ENCODE peak calls at places on chromosomes 11 and 22, in five cellular contexts. C, Y, A, J and U are unnamed samples.

GRCh38 chr11:19868281-19868821 is 155.7 kb downstream of the NAV2 start:
- DNase-seq in C (peak), Y (peak), A (no peak), J (peak), U (no peak)

GRCh38 chr11:35622070-35622469 is 3.8 kb downstream of the FJX1 start:
- DNase-seq in C (peak), Y (peak), A (no peak), J (peak), U (peak)

GRCh38 chr11:27718853-27719574 is 18.8 kb upstream of the BDNF start:
- DNase-seq in C (no peak), Y (peak), A (peak), J (peak), U (peak)

GRCh38 chr22:20567993-20568417 is 60.6 kb downstream of the MED15 start:
- DNase-seq in C (peak), Y (peak), A (no peak), J (peak), U (peak)

GRCh38 chr22:22037229-22037628 is 54.6 kb upstream of the TOP3B start:
- DNase-seq in C (no peak), Y (no peak), A (no peak), J (no peak), U (no peak)

GRCh38 chr11:68383976-68384501 is 71.6 kb downstream of the LRP5 start:
- DNase-seq in C (no peak), Y (peak), A (peak), J (peak), U (peak)

GRCh38 chr22:30871391-30872281 is 96.9 kb downstream of the MORC2 start:
- DNase-seq in C (no peak), Y (no peak), A (peak), J (no peak), U (no peak)

GRCh38 chr11:101870510-101870909 is 44.3 kb upstream of the CEP126 start:
- DNase-seq in C (peak), Y (peak), A (no peak), J (no peak), U (peak)

GRCh38 chr11:59753650-59754493 is 1.3 kb upstream of the STX3 start:
- DNase-seq in C (peak), Y (peak), A (peak), J (peak), U (peak)

GRCh38 chr11:104625246-104625645 is 273.0 kb downstream of the CASP12 start:
- DNase-seq in C (no peak), Y (peak), A (no peak), J (no peak), U (no peak)

GRCh38 chr22:35629406-35630234 is 12.5 kb upstream of the MB start:
- DNase-seq in C (peak), Y (peak), A (peak), J (peak), U (peak)

GRCh38 chr22:42780070-42780540 is 59.4 kb upstream of the A4GALT start:
- DNase-seq in C (peak), Y (peak), A (peak), J (peak), U (peak)

GRCh38 chr22:24400726-24401596 is 26.4 kb upstream of the ADORA2A start:
- DNase-seq in C (no peak), Y (peak), A (no peak), J (no peak), U (peak)

GRCh38 chr22:19713650-19714319 is 518 bp upstream of the SEPTIN5 start:
- DNase-seq in C (peak), Y (no peak), A (no peak), J (no peak), U (no peak)

GRCh38 chr11:59815754-59816153 is 5.2 kb upstream of the MRPL16 start:
- DNase-seq in C (no peak), Y (no peak), A (no peak), J (peak), U (no peak)

GRCh38 chr11:65546217-65546958 is 11.8 kb downstream of the LTBP3 start:
- DNase-seq in C (peak), Y (no peak), A (peak), J (peak), U (peak)

GRCh38 chr22:42519544-42520237 is at the start of gene RRP7A:
- DNase-seq in C (peak), Y (peak), A (peak), J (peak), U (peak)

GRCh38 chr11:79081441-79082124 is 359.2 kb downstream of the TENM4 start:
- DNase-seq in C (no peak), Y (peak), A (no peak), J (no peak), U (peak)

GRCh38 chr11:61173456-61173855 is 12.2 kb upstream of the VPS37C start:
- DNase-seq in C (peak), Y (peak), A (no peak), J (no peak), U (no peak)

GRCh38 chr11:2795491-2795991 is 90.0 kb downstream of the CDKN1C start:
- DNase-seq in C (no peak), Y (no peak), A (no peak), J (no peak), U (no peak)

GRCh38 chr22:40758390-40758789 is 60.8 kb downstream of the SLC25A17 start:
- DNase-seq in C (no peak), Y (no peak), A (no peak), J (no peak), U (no peak)
- H3K27ac ChIP-seq in C (no peak), Y (no peak), A (no peak), J (no peak), U (no peak)

GRCh38 chr22:17637490-17638181 is 921 bp upstream of the BCL2L13 start:
- DNase-seq in C (no peak), Y (no peak), A (no peak), J (no peak), U (no peak)
- H4K8ac ChIP-seq in C (peak), Y (peak), A (no peak), J (no peak), U (peak)

DNA sequence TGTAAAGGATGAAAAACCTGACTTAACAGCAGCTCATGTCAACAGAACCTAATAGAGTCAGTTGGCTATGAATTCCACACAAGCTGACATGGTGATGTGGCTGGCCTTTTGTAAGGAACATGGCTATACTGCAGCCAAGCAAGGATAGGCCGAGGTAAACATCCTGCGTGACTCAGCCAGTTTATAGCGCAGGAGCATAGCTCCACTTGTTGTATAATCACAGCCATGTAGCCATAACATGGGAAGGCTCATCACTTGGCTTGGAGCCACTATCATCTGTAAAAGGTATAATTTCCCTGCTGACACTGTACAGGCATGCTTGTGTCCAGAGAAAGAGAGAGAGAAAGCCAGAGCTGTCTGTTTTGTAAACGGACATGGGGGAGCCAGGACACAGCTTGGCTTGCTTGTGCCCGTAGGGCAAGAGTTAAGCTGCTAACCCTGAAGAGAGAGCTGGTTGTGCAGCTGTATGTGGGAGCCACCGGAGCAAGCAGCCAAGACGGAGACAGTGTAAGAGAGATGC is 104.4 kb upstream of the PLET1 start:
- DNase-seq in C (peak), Y (peak), A (no peak), J (no peak), U (peak)
- H3K27ac ChIP-seq in C (no peak), Y (peak), A (no peak), J (no peak), U (no peak)

GRCh38 chr11:34488855-34489557 is 24.6 kb downstream of the ELF5 start:
- DNase-seq in C (no peak), Y (no peak), A (no peak), J (no peak), U (no peak)
- H4K8ac ChIP-seq in C (no peak), Y (no peak), A (no peak), J (no peak), U (no peak)

GRCh38 chr11:117993988-117994741 is 8.0 kb downstream of the IL10RA start:
- DNase-seq in C (no peak), Y (no peak), A (no peak), J (no peak), U (no peak)

GRCh38 chr11:117995472-117995871 is 9.3 kb downstream of the IL10RA start:
- DNase-seq in C (no peak), Y (no peak), A (no peak), J (no peak), U (no peak)

GRCh38 chr11:117992620-117993019 is 6.4 kb downstream of the IL10RA start:
- DNase-seq in C (no peak), Y (no peak), A (no peak), J (no peak), U (no peak)

GRCh38 chr11:117989351-117990102 is 3.3 kb downstream of the IL10RA start:
- DNase-seq in C (no peak), Y (no peak), A (no peak), J (no peak), U (peak)

DNA sequence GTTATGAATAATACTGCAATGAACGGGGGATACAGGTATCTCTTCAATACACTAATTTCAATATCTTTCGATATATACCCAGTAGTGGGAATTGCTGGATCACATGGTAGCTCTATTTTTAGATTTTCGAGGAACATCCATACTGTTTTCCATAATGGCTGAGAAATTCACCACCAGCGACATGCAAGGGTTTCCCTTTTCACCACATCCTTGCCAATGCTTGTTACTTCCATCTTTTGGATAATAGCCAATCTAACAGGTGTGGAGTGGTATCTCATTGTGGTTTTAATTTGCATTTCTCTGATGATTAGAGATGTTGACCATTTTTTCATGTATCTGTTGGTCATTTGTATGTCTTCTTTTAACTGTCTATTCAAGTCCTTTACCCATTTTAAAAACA is 5.9 kb downstream of the IL10RA start:
- DNase-seq in C (no peak), Y (no peak), A (no peak), J (no peak), U (no peak)
- H3K27ac ChIP-seq in C (no peak), Y (no peak), A (no peak), J (no peak), U (no peak)

DNA sequence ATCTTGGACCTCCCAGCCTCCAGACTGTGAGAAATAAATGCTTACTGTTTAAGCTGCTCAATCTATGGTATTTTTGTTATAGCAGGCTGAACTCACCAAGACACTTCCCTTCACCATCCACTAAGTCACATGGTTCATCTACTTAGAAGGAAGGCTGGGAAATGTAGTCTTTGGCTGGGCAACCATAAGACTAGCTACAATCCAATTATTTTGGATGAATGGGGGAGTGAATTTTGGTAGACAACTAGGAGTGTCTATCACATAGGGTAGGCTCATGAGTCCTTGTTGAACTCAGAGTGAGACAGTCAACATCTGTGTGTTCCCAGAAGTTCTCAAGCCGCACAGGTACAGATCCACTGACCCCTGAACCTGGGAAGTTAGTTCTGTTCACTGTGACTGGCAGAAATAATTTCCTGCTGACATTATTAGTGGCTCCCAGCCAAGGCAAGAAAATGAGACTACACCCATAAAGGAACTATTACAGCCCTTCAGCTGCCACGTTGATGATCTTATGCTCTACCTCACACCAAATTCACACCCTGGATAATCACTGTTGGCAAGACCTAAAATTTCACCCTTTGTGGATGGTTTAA is 3.1 kb upstream of the SLC35C1 start:
- DNase-seq in C (no peak), Y (no peak), A (no peak), J (no peak), U (no peak)
- H4K8ac ChIP-seq in C (no peak), Y (no peak), A (no peak), J (no peak), U (no peak)

DNA sequence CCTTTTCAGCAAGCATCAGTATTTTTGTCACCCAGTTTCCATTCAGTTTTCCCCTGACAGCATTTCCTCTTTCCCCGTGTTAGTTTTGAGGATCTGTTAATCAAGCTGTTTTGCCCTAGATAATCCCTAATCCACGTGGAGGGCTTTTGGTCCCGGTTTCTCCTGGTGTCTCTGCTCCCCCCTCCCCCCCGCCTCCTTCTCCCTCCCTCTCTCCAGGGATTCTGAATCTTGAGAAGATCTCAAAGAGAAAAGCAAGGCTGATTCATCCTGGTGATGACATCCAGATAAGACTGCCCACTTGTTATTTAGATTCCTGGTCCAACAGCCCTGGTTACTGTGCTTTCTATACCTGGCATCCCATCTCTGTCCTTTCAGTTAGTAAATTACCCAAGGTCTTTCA is 59.4 kb downstream of the KCNA4 start:
- DNase-seq in C (no peak), Y (no peak), A (no peak), J (peak), U (no peak)
- H3K27ac ChIP-seq in C (no peak), Y (no peak), A (no peak), J (no peak), U (no peak)

GRCh38 chr22:38936562-38936961 is 20.8 kb upstream of the APOBEC3A start:
- DNase-seq in C (no peak), Y (no peak), A (no peak), J (no peak), U (no peak)

GRCh38 chr22:38938925-38939324 is 18.5 kb upstream of the APOBEC3A start:
- DNase-seq in C (no peak), Y (no peak), A (no peak), J (no peak), U (no peak)

GRCh38 chr22:38937036-38937435 is 20.4 kb upstream of the APOBEC3A start:
- DNase-seq in C (no peak), Y (no peak), A (no peak), J (no peak), U (no peak)

GRCh38 chr22:38937541-38937940 is 19.9 kb upstream of the APOBEC3A start:
- DNase-seq in C (no peak), Y (no peak), A (no peak), J (no peak), U (no peak)

DNA sequence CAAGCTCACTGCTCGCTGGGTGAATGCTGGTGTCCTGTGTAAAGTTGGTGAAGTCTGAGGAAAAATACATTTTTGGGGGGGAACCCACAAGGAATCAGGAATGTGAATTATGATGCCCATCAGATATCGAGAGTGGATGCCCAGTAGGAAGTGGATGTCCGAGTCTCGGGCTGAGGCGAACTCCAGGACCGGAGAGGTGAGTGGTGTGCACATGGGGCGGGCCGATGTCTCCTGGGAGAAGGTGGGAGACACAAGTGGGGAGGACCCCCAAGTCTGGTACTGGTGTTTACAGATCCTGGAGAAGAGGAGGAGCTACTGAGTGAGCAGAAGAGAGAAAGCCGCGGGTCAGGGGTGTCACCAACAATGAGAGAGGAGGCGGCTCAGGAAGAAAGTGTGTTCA is 19.2 kb upstream of the APOBEC3A start:
- DNase-seq in C (no peak), Y (no peak), A (no peak), J (no peak), U (no peak)
- H4K8ac ChIP-seq in C (no peak), Y (no peak), A (no peak), J (no peak), U (no peak)